ENCODE peak calls at places on chromosomes 16 and 17, in six cellular contexts. One of them, this sample, is unnamed.

GRCh38 chr17:47712330-47713023 is 18.5 kb downstream of the TBKBP1 start:
- DNase-seq in NCI-H1092: no peak
- DNase-seq in GM13976: no peak
- DNase-seq in stimulated activated CD8-positive, alpha-beta memory T cell treated with anti-CD3 and anti-CD28 coated beads, Interleukin-7, amount 100 ng/mL, for 1 hour: no peak
- DNase-seq in NCI-H524: no peak
- DNase-seq in fibroblast of mammary gland: no peak
- DNase-seq in this sample: no peak

GRCh38 chr17:39636587-39636926 is 387 bp upstream of the STARD3 start:
- DNase-seq in stimulated activated CD8-positive, alpha-beta memory T cell treated with anti-CD3 and anti-CD28 coated beads, Interleukin-7, amount 100 ng/mL, for 1 hour: no peak
- DNase-seq in GM13976: no peak
- DNase-seq in NCI-H524: no peak
- DNase-seq in NCI-H1092: no peak
- DNase-seq in fibroblast of mammary gland: no peak
- DNase-seq in this sample: no peak

GRCh38 chr16:72934661-72935403 is 113.1 kb downstream of the ZFHX3 start:
- DNase-seq in NCI-H524: no peak
- DNase-seq in stimulated activated CD8-positive, alpha-beta memory T cell treated with anti-CD3 and anti-CD28 coated beads, Interleukin-7, amount 100 ng/mL, for 1 hour: no peak
- DNase-seq in GM13976: no peak
- DNase-seq in NCI-H1092: no peak
- DNase-seq in fibroblast of mammary gland: peak; percentile 84
- DNase-seq in this sample: no peak

GRCh38 chr17:28975031-28975430 is 23.7 kb upstream of the PHF12 start:
- DNase-seq in NCI-H1092: no peak
- DNase-seq in stimulated activated CD8-positive, alpha-beta memory T cell treated with anti-CD3 and anti-CD28 coated beads, Interleukin-7, amount 100 ng/mL, for 1 hour: no peak
- DNase-seq in GM13976: no peak
- DNase-seq in NCI-H524: no peak
- DNase-seq in fibroblast of mammary gland: no peak
- DNase-seq in this sample: no peak

GRCh38 chr17:77208217-77208808 is 67.5 kb downstream of the SEC14L1 start:
- DNase-seq in stimulated activated CD8-positive, alpha-beta memory T cell treated with anti-CD3 and anti-CD28 coated beads, Interleukin-7, amount 100 ng/mL, for 1 hour: no peak
- DNase-seq in NCI-H524: no peak
- DNase-seq in fibroblast of mammary gland: peak; percentile 54
- DNase-seq in NCI-H1092: peak; percentile 24
- DNase-seq in GM13976: no peak
- DNase-seq in this sample: no peak

GRCh38 chr17:36601303-36602029 is at the start of gene MRM1:
- DNase-seq in NCI-H524: peak; percentile 96
- DNase-seq in stimulated activated CD8-positive, alpha-beta memory T cell treated with anti-CD3 and anti-CD28 coated beads, Interleukin-7, amount 100 ng/mL, for 1 hour: peak; percentile 85
- DNase-seq in GM13976: peak; percentile 96
- DNase-seq in NCI-H1092: peak; percentile 90
- DNase-seq in fibroblast of mammary gland: peak; percentile 87
- DNase-seq in this sample: peak; percentile 97

GRCh38 chr16:8026450-8026849 is 563.9 kb downstream of the TMEM114 start:
- DNase-seq in NCI-H524: no peak
- DNase-seq in NCI-H1092: no peak
- DNase-seq in stimulated activated CD8-positive, alpha-beta memory T cell treated with anti-CD3 and anti-CD28 coated beads, Interleukin-7, amount 100 ng/mL, for 1 hour: no peak
- DNase-seq in fibroblast of mammary gland: no peak
- DNase-seq in GM13976: no peak
- DNase-seq in this sample: no peak

GRCh38 chr17:19296786-19297778 is 59.9 kb downstream of the EPN2 start:
- DNase-seq in fibroblast of mammary gland: no peak
- DNase-seq in GM13976: no peak
- DNase-seq in NCI-H1092: no peak
- DNase-seq in stimulated activated CD8-positive, alpha-beta memory T cell treated with anti-CD3 and anti-CD28 coated beads, Interleukin-7, amount 100 ng/mL, for 1 hour: no peak
- DNase-seq in NCI-H524: no peak
- DNase-seq in this sample: no peak

GRCh38 chr16:55280622-55281021 is 43.4 kb upstream of the IRX6 start:
- DNase-seq in stimulated activated CD8-positive, alpha-beta memory T cell treated with anti-CD3 and anti-CD28 coated beads, Interleukin-7, amount 100 ng/mL, for 1 hour: no peak
- DNase-seq in NCI-H1092: peak; percentile 54
- DNase-seq in NCI-H524: no peak
- DNase-seq in fibroblast of mammary gland: no peak
- DNase-seq in GM13976: no peak
- DNase-seq in this sample: no peak

GRCh38 chr17:61221181-61221580 is 178.5 kb upstream of the TBX2 start:
- DNase-seq in fibroblast of mammary gland: no peak
- DNase-seq in GM13976: no peak
- DNase-seq in stimulated activated CD8-positive, alpha-beta memory T cell treated with anti-CD3 and anti-CD28 coated beads, Interleukin-7, amount 100 ng/mL, for 1 hour: no peak
- DNase-seq in NCI-H1092: no peak
- DNase-seq in NCI-H524: no peak
- DNase-seq in this sample: no peak

GRCh38 chr16:80973991-80974390 is 32.7 kb downstream of the CMC2 start:
- DNase-seq in fibroblast of mammary gland: peak; percentile 34
- DNase-seq in GM13976: no peak
- DNase-seq in NCI-H524: no peak
- DNase-seq in stimulated activated CD8-positive, alpha-beta memory T cell treated with anti-CD3 and anti-CD28 coated beads, Interleukin-7, amount 100 ng/mL, for 1 hour: no peak
- DNase-seq in NCI-H1092: no peak
- DNase-seq in this sample: no peak

GRCh38 chr17:76102944-76103273 is 678 bp downstream of the EXOC7 start:
- DNase-seq in NCI-H1092: no peak
- DNase-seq in fibroblast of mammary gland: no peak
- DNase-seq in stimulated activated CD8-positive, alpha-beta memory T cell treated with anti-CD3 and anti-CD28 coated beads, Interleukin-7, amount 100 ng/mL, for 1 hour: no peak
- DNase-seq in NCI-H524: no peak
- DNase-seq in GM13976: no peak
- DNase-seq in this sample: no peak

GRCh38 chr17:12631076-12631475 is 34.6 kb upstream of the MYOCD start:
- DNase-seq in NCI-H524: no peak
- DNase-seq in stimulated activated CD8-positive, alpha-beta memory T cell treated with anti-CD3 and anti-CD28 coated beads, Interleukin-7, amount 100 ng/mL, for 1 hour: no peak
- DNase-seq in NCI-H1092: no peak
- DNase-seq in GM13976: no peak
- DNase-seq in fibroblast of mammary gland: peak; percentile 28
- DNase-seq in this sample: no peak

GRCh38 chr17:78237403-78238012 is 6.1 kb downstream of the TMEM235 start:
- DNase-seq in GM13976: no peak
- DNase-seq in fibroblast of mammary gland: no peak
- DNase-seq in stimulated activated CD8-positive, alpha-beta memory T cell treated with anti-CD3 and anti-CD28 coated beads, Interleukin-7, amount 100 ng/mL, for 1 hour: no peak
- DNase-seq in NCI-H524: peak; percentile 84
- DNase-seq in NCI-H1092: no peak
- DNase-seq in this sample: no peak

GRCh38 chr17:32914181-32914580 is 13.8 kb upstream of the TMEM98 start:
- DNase-seq in fibroblast of mammary gland: no peak
- DNase-seq in NCI-H524: no peak
- DNase-seq in stimulated activated CD8-positive, alpha-beta memory T cell treated with anti-CD3 and anti-CD28 coated beads, Interleukin-7, amount 100 ng/mL, for 1 hour: no peak
- DNase-seq in GM13976: no peak
- DNase-seq in NCI-H1092: no peak
- DNase-seq in this sample: no peak

GRCh38 chr17:17669081-17669850 is 12.0 kb upstream of the RAI1 start:
- DNase-seq in GM13976: no peak
- DNase-seq in NCI-H1092: peak; percentile 24
- DNase-seq in fibroblast of mammary gland: peak; percentile 53
- DNase-seq in stimulated activated CD8-positive, alpha-beta memory T cell treated with anti-CD3 and anti-CD28 coated beads, Interleukin-7, amount 100 ng/mL, for 1 hour: no peak
- DNase-seq in NCI-H524: peak; percentile 86
- DNase-seq in this sample: no peak

GRCh38 chr17:78117027-78117981 is 11.3 kb downstream of the TMC6 start:
- DNase-seq in NCI-H1092: peak; percentile 67
- DNase-seq in fibroblast of mammary gland: no peak
- DNase-seq in stimulated activated CD8-positive, alpha-beta memory T cell treated with anti-CD3 and anti-CD28 coated beads, Interleukin-7, amount 100 ng/mL, for 1 hour: no peak
- DNase-seq in NCI-H524: peak; percentile 87
- DNase-seq in GM13976: no peak
- DNase-seq in this sample: no peak

GRCh38 chr17:56761387-56761786 is 72.3 kb downstream of the C17orf67 start:
- DNase-seq in GM13976: no peak
- DNase-seq in NCI-H524: no peak
- DNase-seq in fibroblast of mammary gland: no peak
- DNase-seq in NCI-H1092: no peak
- DNase-seq in stimulated activated CD8-positive, alpha-beta memory T cell treated with anti-CD3 and anti-CD28 coated beads, Interleukin-7, amount 100 ng/mL, for 1 hour: no peak
- DNase-seq in this sample: no peak

GRCh38 chr16:53429221-53429943 is 4.9 kb upstream of the RBL2 start:
- DNase-seq in stimulated activated CD8-positive, alpha-beta memory T cell treated with anti-CD3 and anti-CD28 coated beads, Interleukin-7, amount 100 ng/mL, for 1 hour: no peak
- DNase-seq in GM13976: no peak
- DNase-seq in fibroblast of mammary gland: peak; percentile 68
- DNase-seq in NCI-H524: peak; percentile 74
- DNase-seq in NCI-H1092: no peak
- DNase-seq in this sample: no peak

GRCh38 chr17:72407336-72408121 is 286.7 kb downstream of the SOX9 start:
- DNase-seq in GM13976: peak; percentile 58
- DNase-seq in NCI-H524: peak; percentile 95
- DNase-seq in stimulated activated CD8-positive, alpha-beta memory T cell treated with anti-CD3 and anti-CD28 coated beads, Interleukin-7, amount 100 ng/mL, for 1 hour: no peak
- DNase-seq in NCI-H1092: peak; percentile 92
- DNase-seq in fibroblast of mammary gland: peak; percentile 96
- DNase-seq in this sample: no peak

GRCh38 chr16:89315791-89316581 is 98.5 kb downstream of the ZNF778 start:
- DNase-seq in stimulated activated CD8-positive, alpha-beta memory T cell treated with anti-CD3 and anti-CD28 coated beads, Interleukin-7, amount 100 ng/mL, for 1 hour: peak; percentile 48
- DNase-seq in NCI-H524: no peak
- DNase-seq in NCI-H1092: no peak
- DNase-seq in GM13976: peak; percentile 79
- DNase-seq in fibroblast of mammary gland: peak; percentile 90
- DNase-seq in this sample: peak; percentile 69

GRCh38 chr17:37710344-37710886 is 34.4 kb downstream of the HNF1B start:
- DNase-seq in stimulated activated CD8-positive, alpha-beta memory T cell treated with anti-CD3 and anti-CD28 coated beads, Interleukin-7, amount 100 ng/mL, for 1 hour: no peak
- DNase-seq in GM13976: no peak
- DNase-seq in NCI-H524: peak; percentile 43
- DNase-seq in fibroblast of mammary gland: peak; percentile 28
- DNase-seq in NCI-H1092: peak; percentile 61
- DNase-seq in this sample: peak; percentile 90

GRCh38 chr16:49827806-49828428 is 28.0 kb downstream of the ZNF423 start:
- DNase-seq in fibroblast of mammary gland: no peak
- DNase-seq in GM13976: no peak
- DNase-seq in stimulated activated CD8-positive, alpha-beta memory T cell treated with anti-CD3 and anti-CD28 coated beads, Interleukin-7, amount 100 ng/mL, for 1 hour: no peak
- DNase-seq in NCI-H1092: no peak
- DNase-seq in NCI-H524: no peak
- DNase-seq in this sample: no peak

GRCh38 chr16:84497836-84498610 is 6.4 kb downstream of the MEAK7 start:
- DNase-seq in NCI-H1092: no peak
- DNase-seq in NCI-H524: no peak
- DNase-seq in GM13976: no peak
- DNase-seq in stimulated activated CD8-positive, alpha-beta memory T cell treated with anti-CD3 and anti-CD28 coated beads, Interleukin-7, amount 100 ng/mL, for 1 hour: no peak
- DNase-seq in fibroblast of mammary gland: no peak
- DNase-seq in this sample: no peak

GRCh38 chr17:78745407-78746088 is 36.5 kb downstream of the CYTH1 start:
- DNase-seq in GM13976: no peak
- DNase-seq in NCI-H1092: no peak
- DNase-seq in NCI-H524: peak; percentile 42
- DNase-seq in fibroblast of mammary gland: peak; percentile 51
- DNase-seq in stimulated activated CD8-positive, alpha-beta memory T cell treated with anti-CD3 and anti-CD28 coated beads, Interleukin-7, amount 100 ng/mL, for 1 hour: peak; percentile 30
- DNase-seq in this sample: no peak

GRCh38 chr17:75689441-75689873 is 22.3 kb downstream of the SAP30BP start:
- DNase-seq in NCI-H1092: no peak
- DNase-seq in stimulated activated CD8-positive, alpha-beta memory T cell treated with anti-CD3 and anti-CD28 coated beads, Interleukin-7, amount 100 ng/mL, for 1 hour: no peak
- DNase-seq in fibroblast of mammary gland: no peak
- DNase-seq in GM13976: peak; percentile 48
- DNase-seq in NCI-H524: no peak
- DNase-seq in this sample: peak; percentile 76

GRCh38 chr16:50547340-50547865 is 793 bp upstream of the NKD1 start:
- DNase-seq in stimulated activated CD8-positive, alpha-beta memory T cell treated with anti-CD3 and anti-CD28 coated beads, Interleukin-7, amount 100 ng/mL, for 1 hour: peak; percentile 62
- DNase-seq in fibroblast of mammary gland: no peak
- DNase-seq in NCI-H524: peak; percentile 81
- DNase-seq in NCI-H1092: no peak
- DNase-seq in GM13976: peak; percentile 70
- DNase-seq in this sample: peak; percentile 67

GRCh38 chr16:29943846-29944669 is 17.8 kb upstream of the TMEM219 start:
- DNase-seq in NCI-H1092: no peak
- DNase-seq in fibroblast of mammary gland: peak; percentile 99
- DNase-seq in stimulated activated CD8-positive, alpha-beta memory T cell treated with anti-CD3 and anti-CD28 coated beads, Interleukin-7, amount 100 ng/mL, for 1 hour: no peak
- DNase-seq in NCI-H524: peak; percentile 57
- DNase-seq in GM13976: no peak
- DNase-seq in this sample: no peak

GRCh38 chr16:14325921-14326401 is 254.8 kb downstream of the MRTFB start:
- DNase-seq in NCI-H524: peak; percentile 96
- DNase-seq in GM13976: no peak
- DNase-seq in stimulated activated CD8-positive, alpha-beta memory T cell treated with anti-CD3 and anti-CD28 coated beads, Interleukin-7, amount 100 ng/mL, for 1 hour: no peak
- DNase-seq in fibroblast of mammary gland: peak; percentile 48
- DNase-seq in NCI-H1092: peak; percentile 76
- DNase-seq in this sample: no peak

GRCh38 chr16:19219836-19220235 is 51.8 kb downstream of the SYT17 start:
- DNase-seq in GM13976: no peak
- DNase-seq in stimulated activated CD8-positive, alpha-beta memory T cell treated with anti-CD3 and anti-CD28 coated beads, Interleukin-7, amount 100 ng/mL, for 1 hour: no peak
- DNase-seq in NCI-H1092: no peak
- DNase-seq in NCI-H524: no peak
- DNase-seq in fibroblast of mammary gland: peak; percentile 16
- DNase-seq in this sample: no peak

GRCh38 chr17:29836643-29837042 is 93.4 kb downstream of the SSH2 start:
- DNase-seq in fibroblast of mammary gland: peak; percentile 66
- DNase-seq in GM13976: no peak
- DNase-seq in stimulated activated CD8-positive, alpha-beta memory T cell treated with anti-CD3 and anti-CD28 coated beads, Interleukin-7, amount 100 ng/mL, for 1 hour: no peak
- DNase-seq in NCI-H1092: no peak
- DNase-seq in NCI-H524: no peak
- DNase-seq in this sample: no peak

GRCh38 chr17:34254651-34255380 is at the start of gene CCL2:
- DNase-seq in stimulated activated CD8-positive, alpha-beta memory T cell treated with anti-CD3 and anti-CD28 coated beads, Interleukin-7, amount 100 ng/mL, for 1 hour: no peak
- DNase-seq in NCI-H524: no peak
- DNase-seq in NCI-H1092: no peak
- DNase-seq in fibroblast of mammary gland: peak; percentile 84
- DNase-seq in GM13976: no peak
- DNase-seq in this sample: peak; percentile 26

GRCh38 chr17:66964930-66965800 is 658 bp downstream of the CACNG4 start:
- DNase-seq in GM13976: peak; percentile 81
- DNase-seq in fibroblast of mammary gland: no peak
- DNase-seq in NCI-H1092: peak; percentile 28
- DNase-seq in NCI-H524: peak; percentile 72
- DNase-seq in stimulated activated CD8-positive, alpha-beta memory T cell treated with anti-CD3 and anti-CD28 coated beads, Interleukin-7, amount 100 ng/mL, for 1 hour: no peak
- DNase-seq in this sample: no peak

GRCh38 chr17:31788956-31789355 is 70.1 kb downstream of the COPRS start:
- DNase-seq in NCI-H1092: no peak
- DNase-seq in fibroblast of mammary gland: peak; percentile 77
- DNase-seq in GM13976: peak; percentile 0
- DNase-seq in NCI-H524: no peak
- DNase-seq in stimulated activated CD8-positive, alpha-beta memory T cell treated with anti-CD3 and anti-CD28 coated beads, Interleukin-7, amount 100 ng/mL, for 1 hour: no peak
- DNase-seq in this sample: no peak

GRCh38 chr17:3992370-3992769 is 28.1 kb upstream of the ATP2A3 start:
- DNase-seq in GM13976: no peak
- DNase-seq in NCI-H1092: no peak
- DNase-seq in NCI-H524: no peak
- DNase-seq in fibroblast of mammary gland: no peak
- DNase-seq in stimulated activated CD8-positive, alpha-beta memory T cell treated with anti-CD3 and anti-CD28 coated beads, Interleukin-7, amount 100 ng/mL, for 1 hour: no peak
- DNase-seq in this sample: no peak

This sample was measured in Peyer's patch.